ENCODE peak calls at places on chromosomes 4 and X, in nine cellular contexts. U, P, I, Q, L, O, R, S and A are unnamed samples.

GRCh38 chrX:68163446-68163845 is 269.8 kb downstream of the OPHN1 start:
- DNase-seq in R (peak), U (no peak), S (no peak), Q (no peak), L (no peak), O (no peak), I (peak), P (no peak), A (no peak)

GRCh38 chr4:13793020-13793710 is 165.6 kb upstream of the BOD1L1 start:
- DNase-seq in U (no peak), L (no peak), Q (no peak), R (no peak), O (no peak), P (no peak), S (no peak), I (peak), A (no peak)

GRCh38 chr4:160180206-160180605 is 1077.3 kb downstream of the RAPGEF2 start:
- DNase-seq in Q (no peak), S (no peak), U (no peak), P (no peak), R (peak), L (no peak), O (no peak), I (peak), A (no peak)

GRCh38 chr4:5710065-5710961 is 688 bp upstream of the EVC start:
- DNase-seq in I (no peak), P (no peak), Q (no peak), S (no peak), U (no peak), O (no peak), L (no peak), R (peak), A (no peak)

GRCh38 chrX:20595928-20596550 is 329.3 kb upstream of the RPS6KA3 start:
- DNase-seq in R (peak), U (no peak), Q (no peak), S (no peak), L (no peak), O (no peak), I (peak), P (no peak), A (peak)

GRCh38 chr4:77045490-77045889 is 30.3 kb downstream of the CCNI start:
- DNase-seq in L (no peak), R (peak), P (no peak), O (peak), Q (no peak), S (no peak), I (no peak), U (no peak), A (no peak)

GRCh38 chr4:174358823-174359222 is 75.1 kb downstream of the CEP44 start:
- DNase-seq in U (no peak), R (peak), L (no peak), S (no peak), P (no peak), Q (no peak), I (peak), O (no peak), A (no peak)

GRCh38 chr4:182354867-182355266 is 111.7 kb downstream of the TENM3 start:
- DNase-seq in R (peak), O (no peak), U (no peak), Q (no peak), P (no peak), I (peak), S (no peak), L (no peak), A (peak)

GRCh38 chrX:55118574-55118973 is 29.8 kb downstream of the PAGE2 start:
- DNase-seq in Q (no peak), L (no peak), P (no peak), I (no peak), R (no peak), O (no peak), U (no peak), S (no peak), A (no peak)

GRCh38 chr4:184955636-184956035 is 62.7 kb upstream of the HELT start:
- DNase-seq in Q (no peak), I (no peak), R (no peak), L (no peak), S (no peak), P (no peak), U (no peak), O (no peak), A (peak)

GRCh38 chr4:139740531-139741041 is 75.0 kb downstream of the MGST2 start:
- DNase-seq in L (peak), Q (peak), U (no peak), P (peak), S (peak), I (peak), R (peak), O (no peak), A (peak)

GRCh38 chrX:109347618-109348017 is 134.3 kb downstream of the GUCY2F start:
- DNase-seq in P (no peak), U (no peak), Q (no peak), R (peak), O (no peak), S (no peak), L (no peak), I (peak), A (no peak)

GRCh38 chr4:528835-529234 is 29.8 kb downstream of the PIGG start:
- DNase-seq in L (peak), P (no peak), R (no peak), Q (no peak), S (no peak), I (no peak), O (no peak), U (no peak), A (no peak)

GRCh38 chr4:26713563-26714145 is 129.8 kb downstream of the TBC1D19 start:
- DNase-seq in P (no peak), L (no peak), U (no peak), O (no peak), Q (no peak), S (no peak), I (no peak), R (no peak), A (no peak)

GRCh38 chr4:141246683-141247429 is 26.2 kb downstream of the ZNF330 start:
- DNase-seq in O (no peak), I (peak), Q (no peak), S (no peak), L (no peak), U (no peak), R (peak), P (no peak), A (no peak)

GRCh38 chr4:82380344-82380743 is 6.6 kb upstream of the HNRNPD start:
- DNase-seq in I (no peak), Q (peak), O (no peak), L (peak), R (no peak), S (no peak), U (no peak), P (no peak), A (peak)

GRCh38 chr4:183722738-183723560 is 63.9 kb downstream of the TRAPPC11 start:
- DNase-seq in O (peak), Q (peak), S (peak), L (peak), U (no peak), R (peak), I (peak), P (peak), A (peak)

GRCh38 chrX:102765794-102766193 is 45.3 kb downstream of the GPRASP3 start:
- DNase-seq in R (peak), L (no peak), P (no peak), Q (no peak), S (no peak), U (no peak), I (peak), O (no peak), A (no peak)

GRCh38 chr4:90641856-90642599 is 514.8 kb downstream of the CCSER1 start:
- DNase-seq in U (no peak), S (no peak), P (no peak), L (no peak), O (peak), R (no peak), Q (no peak), I (no peak), A (no peak)

GRCh38 chr4:82260632-82261031 is 113.2 kb downstream of the HNRNPD start:
- DNase-seq in O (no peak), L (no peak), U (no peak), R (no peak), S (no peak), I (no peak), P (no peak), Q (no peak), A (no peak)

GRCh38 chr4:101953949-101954348 is 163.4 kb downstream of the BANK1 start:
- DNase-seq in I (peak), S (no peak), R (peak), Q (no peak), L (no peak), P (no peak), O (peak), U (no peak), A (no peak)

GRCh38 chrX:30590368-30590767 is 12.8 kb upstream of the TASL start:
- DNase-seq in O (no peak), P (no peak), R (no peak), I (no peak), U (no peak), S (no peak), Q (no peak), L (no peak), A (no peak)

GRCh38 chr4:156774422-156774821 is 197.2 kb downstream of the PDGFC start:
- DNase-seq in O (no peak), P (no peak), R (peak), U (no peak), Q (peak), S (no peak), L (no peak), I (peak), A (no peak)

GRCh38 chrX:134632386-134632785 is 25.9 kb downstream of the PLAC1 start:
- DNase-seq in R (no peak), P (no peak), L (no peak), I (no peak), Q (no peak), U (no peak), O (no peak), S (no peak), A (no peak)

GRCh38 chr4:88616275-88616996 is 24.2 kb downstream of the HERC3 start:
- DNase-seq in I (peak), O (no peak), Q (peak), S (no peak), R (peak), U (no peak), P (no peak), L (no peak), A (no peak)

GRCh38 chr4:169314906-169315305 is 44.1 kb upstream of the SH3RF1 start:
- DNase-seq in Q (peak), P (peak), U (no peak), O (peak), L (peak), I (peak), R (peak), S (peak), A (peak)

GRCh38 chr4:108947526-108947925 is 184.7 kb upstream of the ETNPPL start:
- DNase-seq in P (no peak), O (no peak), Q (no peak), U (no peak), S (no peak), R (no peak), I (no peak), L (no peak), A (no peak)

GRCh38 chr4:126888968-126889367 is 743.8 kb upstream of the INTU start:
- DNase-seq in O (no peak), U (no peak), R (peak), I (peak), P (no peak), Q (no peak), S (no peak), L (no peak), A (no peak)

GRCh38 chr4:48228887-48229462 is 40.7 kb downstream of the TEC start:
- DNase-seq in S (no peak), Q (no peak), U (no peak), P (no peak), I (no peak), O (no peak), R (no peak), L (no peak), A (no peak)

GRCh38 chr4:81486502-81486901 is 14.8 kb upstream of the RASGEF1B start:
- DNase-seq in U (no peak), Q (no peak), P (no peak), R (no peak), L (no peak), S (no peak), I (no peak), O (no peak), A (no peak)

GRCh38 chr4:8472689-8473197 is 32.2 kb downstream of the TRMT44 start:
- DNase-seq in R (peak), I (peak), U (no peak), L (no peak), S (no peak), O (no peak), Q (no peak), P (no peak), A (no peak)

GRCh38 chrX:13690836-13691235 is 1.9 kb downstream of the RAB9A start:
- DNase-seq in L (no peak), U (peak), O (no peak), P (no peak), R (no peak), I (no peak), S (no peak), Q (no peak), A (no peak)

GRCh38 chr4:17511041-17511949 is 595 bp downstream of the QDPR start:
- DNase-seq in P (peak), I (peak), R (peak), U (peak), S (peak), L (no peak), O (peak), Q (peak), A (peak)

GRCh38 chrX:8815460-8816065 is 14.4 kb upstream of the FAM9A start:
- DNase-seq in R (peak), O (peak), S (no peak), U (peak), P (no peak), I (peak), L (no peak), Q (no peak), A (peak)

GRCh38 chrX:69387559-69388487 is 116.3 kb upstream of the NALF2 start:
- DNase-seq in I (no peak), P (peak), R (peak), Q (peak), S (peak), U (no peak), L (no peak), O (peak), A (peak)

GRCh38 chr4:142396279-142396678 is 449.8 kb downstream of the INPP4B start:
- DNase-seq in Q (no peak), I (peak), S (no peak), U (no peak), L (no peak), P (no peak), R (no peak), O (no peak), A (no peak)

GRCh38 chr4:176298664-176299063 is 21.1 kb upstream of the SPCS3 start:
- DNase-seq in S (no peak), P (no peak), U (peak), R (no peak), O (no peak), L (no peak), Q (no peak), I (no peak), A (no peak)

GRCh38 chr4:147773261-147774184 is 41.6 kb downstream of the ARHGAP10 start:
- DNase-seq in Q (no peak), O (no peak), L (no peak), I (peak), P (no peak), S (no peak), R (peak), U (no peak), A (no peak)

DNA sequence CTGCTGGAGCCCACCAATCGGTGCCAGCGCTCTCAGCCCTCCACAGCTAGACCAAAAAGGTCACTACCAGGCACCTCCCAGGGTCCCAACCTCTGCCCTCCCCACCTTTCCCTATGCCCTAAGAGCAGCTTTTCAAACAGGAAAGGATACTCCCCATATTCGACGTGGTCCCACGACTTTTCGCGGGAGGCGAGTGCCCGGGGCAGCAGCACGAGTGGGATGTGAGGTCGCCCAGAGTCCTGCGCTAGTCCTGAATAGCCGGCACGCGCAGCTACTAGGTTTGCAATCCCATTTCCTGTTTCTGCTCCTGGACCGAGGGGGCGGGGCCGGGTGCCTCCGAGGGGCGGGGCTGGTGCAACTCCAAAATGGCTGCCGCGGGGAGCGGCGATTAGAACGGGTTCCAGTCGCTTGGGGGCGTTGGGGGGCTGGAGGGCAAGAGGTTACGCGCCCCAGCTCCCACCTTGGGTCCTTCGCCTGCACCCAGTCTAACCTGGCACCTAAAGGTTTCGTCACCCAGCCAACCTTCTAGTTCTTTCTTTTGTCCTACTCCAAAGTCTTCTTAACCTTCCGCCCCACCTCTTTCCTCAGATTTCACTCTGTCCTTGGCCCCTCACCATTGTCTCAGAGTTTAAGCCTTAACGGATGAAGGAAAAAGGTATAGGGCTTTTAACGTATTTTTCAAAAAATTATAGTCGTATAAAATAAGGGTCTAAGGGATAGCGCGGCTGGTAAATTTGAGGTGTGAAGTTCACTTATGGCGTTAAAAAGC is 85.0 kb upstream of the TENT5D start:
- DNase-seq in U (no peak), I (no peak), P (peak), S (peak), R (no peak), L (peak), O (peak), Q (peak), A (peak)
- H3K4me3 ChIP-seq in U (no peak), I (peak), P (peak), S (peak), R (no peak), L (peak), O (peak), Q (peak), A (peak)

GRCh38 chr4:154858166-154858565 is 77.1 kb downstream of the RBM46 start:
- DNase-seq in L (no peak), O (no peak), U (no peak), P (no peak), S (no peak), I (no peak), R (no peak), Q (no peak), A (no peak)

GRCh38 chr4:154854362-154854761 is 73.3 kb downstream of the RBM46 start:
- DNase-seq in S (no peak), P (no peak), R (peak), L (no peak), U (no peak), I (no peak), Q (no peak), O (peak), A (no peak)
- TF ChIP-seq CTCF in S (no peak), P (no peak), R (peak), L (no peak), U (peak), I (peak), Q (no peak), O (peak), A (peak)

DNA sequence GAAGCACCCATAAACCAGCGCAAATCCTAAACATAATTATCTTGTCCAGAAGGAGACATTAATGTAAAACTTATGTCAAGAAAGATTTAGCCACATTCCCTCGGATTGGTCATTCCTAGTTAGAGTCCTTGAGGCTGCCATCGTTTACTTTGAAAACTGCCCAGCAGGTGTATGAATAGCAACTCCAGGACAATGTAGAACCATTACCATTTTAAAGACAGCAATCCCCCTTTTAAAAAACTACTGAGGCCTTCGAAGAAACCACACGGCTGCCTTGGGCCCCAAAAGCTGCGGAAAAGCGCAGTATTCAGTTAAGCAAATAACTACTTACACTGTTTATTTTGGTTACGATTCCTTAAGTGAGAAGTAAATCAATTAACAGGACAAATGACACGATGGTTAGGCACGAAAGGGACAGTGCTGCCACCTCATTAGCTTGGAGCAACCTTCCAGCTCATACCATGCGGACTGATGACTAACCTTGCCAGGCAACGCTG is 814 bp upstream of the SGMS2 start:
- DNase-seq in P (no peak), R (no peak), L (no peak), S (no peak), Q (no peak), U (no peak), I (no peak), O (peak), A (no peak)
- H3K4me3 ChIP-seq in P (no peak), R (peak), L (peak), S (peak), Q (peak), U (no peak), I (peak), O (peak), A (no peak)

GRCh38 chr4:25321703-25322102 is 9.1 kb downstream of the ZCCHC4 start:
- DNase-seq in R (no peak), P (no peak), I (no peak), L (no peak), Q (no peak), O (no peak), U (no peak), S (no peak), A (no peak)
- TF ChIP-seq CTCF in R (no peak), P (no peak), I (no peak), L (no peak), Q (no peak), O (no peak), U (no peak), S (no peak), A (no peak)

GRCh38 chr4:130183096-130183495 is 1087.1 kb downstream of the C4orf33 start:
- DNase-seq in Q (no peak), O (no peak), L (no peak), S (no peak), I (no peak), R (peak), U (no peak), P (no peak), A (no peak)

GRCh38 chr4:130183796-130184195 is 1087.8 kb downstream of the C4orf33 start:
- DNase-seq in P (no peak), R (no peak), Q (no peak), I (no peak), U (no peak), L (no peak), S (no peak), O (no peak), A (peak)

GRCh38 chr4:130172156-130172555 is 1076.2 kb downstream of the C4orf33 start:
- DNase-seq in S (no peak), L (no peak), P (no peak), Q (no peak), U (no peak), O (no peak), I (no peak), R (peak), A (no peak)

DNA sequence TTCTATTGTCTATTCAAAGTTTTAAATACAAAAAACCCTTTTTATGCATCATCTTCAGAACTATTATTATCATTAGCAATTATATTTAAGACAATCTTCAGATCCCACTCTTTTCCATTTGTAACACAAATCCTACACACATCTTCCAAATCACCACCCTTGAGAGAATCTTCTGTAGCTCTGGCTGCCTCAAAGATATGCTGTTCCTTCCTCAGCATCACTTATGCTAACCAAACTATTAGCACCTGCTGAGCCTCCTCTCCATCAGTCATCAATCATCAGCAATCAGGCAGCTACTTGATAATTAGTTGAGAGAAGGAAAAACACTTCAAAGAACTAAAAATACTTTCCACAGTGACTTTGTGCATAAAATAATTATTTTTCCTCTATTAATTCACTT is 1082.2 kb downstream of the C4orf33 start:
- DNase-seq in Q (no peak), L (no peak), S (no peak), I (no peak), O (no peak), P (no peak), U (no peak), R (no peak), A (no peak)
- H3K4me3 ChIP-seq in Q (no peak), L (no peak), S (no peak), I (no peak), O (no peak), P (no peak), U (no peak), R (no peak), A (no peak)

GRCh38 chr4:3767569-3768288 is 1.5 kb downstream of the ADRA2C start:
- DNase-seq in R (peak), Q (no peak), O (peak), S (no peak), P (no peak), U (no peak), L (no peak), I (no peak), A (peak)
- TF ChIP-seq CTCF in R (no peak), Q (no peak), O (peak), S (no peak), P (no peak), U (no peak), L (no peak), I (no peak), A (peak)